ENCODE peak calls at places on chromosomes 11 and 22, in four cellular contexts. G is trophoblast cell; J is pancreas; M is activated T-cell treated with anti-CD3 and anti-CD28 coated beads, Interleukin-2, amount 50 U/mL, for 48 hours. R is an unnamed sample.

GRCh38 chr22:43520632-43521039 is 108.8 kb downstream of the MPPED1 start:
- DNase-seq in M (no peak), G (no peak), J (no peak), R (no peak)

GRCh38 chr11:122668562-122669090 is 13.1 kb downstream of the UBASH3B start:
- DNase-seq in G (no peak), M (peak; percentile 35), J (no peak), R (no peak)

GRCh38 chr11:64007629-64008282 is 21.5 kb downstream of the OTUB1 start:
- DNase-seq in J (peak; percentile 88), G (peak; percentile 80), M (no peak), R (peak; percentile 81)

GRCh38 chr11:74011360-74012071 is 2.6 kb upstream of the UCP3 start:
- DNase-seq in J (no peak), G (no peak), M (peak; percentile 75), R (no peak)

GRCh38 chr11:128346808-128347207 is 240.6 kb downstream of the ETS1 start:
- DNase-seq in M (no peak), J (no peak), G (no peak), R (peak; percentile 40)

GRCh38 chr11:45455536-45455935 is 169.4 kb upstream of the SYT13 start:
- DNase-seq in G (no peak), M (no peak), J (no peak), R (no peak)

GRCh38 chr11:73167555-73167954 is 25.4 kb upstream of the FCHSD2 start:
- DNase-seq in M (no peak), G (no peak), J (no peak), R (no peak)

GRCh38 chr22:31177420-31178162 is 17.6 kb downstream of the RNF185 start:
- DNase-seq in G (peak; percentile 97), J (no peak), M (no peak), R (no peak)

GRCh38 chr11:134046681-134047449 is 22.0 kb upstream of the JAM3 start:
- DNase-seq in G (no peak), J (no peak), M (no peak), R (no peak)

GRCh38 chr22:19718255-19719054 is 4.2 kb downstream of the SEPTIN5 start:
- DNase-seq in G (no peak), J (no peak), M (no peak), R (no peak)

GRCh38 chr11:73862971-73863370 is 13.7 kb downstream of the COA4 start:
- DNase-seq in G (no peak), J (no peak), M (no peak), R (no peak)

GRCh38 chr11:119993732-119994131 is 144.2 kb downstream of the TRIM29 start:
- DNase-seq in G (no peak), M (no peak), J (peak; percentile 74), R (no peak)

GRCh38 chr11:12441081-12441801 is 63.9 kb downstream of the PARVA start:
- DNase-seq in G (peak; percentile 60), J (no peak), M (no peak), R (no peak)

GRCh38 chr22:50710221-50710620 is 27.8 kb upstream of the ACR start:
- DNase-seq in J (no peak), G (no peak), M (no peak), R (no peak)

GRCh38 chr22:30564766-30565118 is 9.7 kb downstream of the GAL3ST1 start:
- DNase-seq in J (no peak), G (no peak), M (no peak), R (no peak)

GRCh38 chr22:33481550-33481949 is 423.4 kb upstream of the SYN3 start:
- DNase-seq in J (no peak), M (no peak), G (no peak), R (no peak)

GRCh38 chr22:45817705-45818104 is 146.1 kb downstream of the ATXN10 start:
- DNase-seq in J (no peak), G (no peak), M (no peak), R (no peak)

GRCh38 chr11:13721760-13722159 is 53.3 kb downstream of the FAR1 start:
- DNase-seq in M (no peak), J (no peak), G (peak; percentile 13), R (peak; percentile 5)

GRCh38 chr11:100709233-100709999 is 22.3 kb downstream of the ARHGAP42 start:
- DNase-seq in M (no peak), J (no peak), G (no peak), R (peak; percentile 86)

GRCh38 chr11:27248430-27249207 is 114.4 kb downstream of the CCDC34 start:
- DNase-seq in J (no peak), M (no peak), G (no peak), R (no peak)

GRCh38 chr11:63444181-63444580 is 46.8 kb downstream of the PLAAT5 start:
- DNase-seq in G (no peak), J (no peak), M (no peak), R (no peak)

GRCh38 chr11:71406681-71407080 is 41.5 kb downstream of the DHCR7 start:
- DNase-seq in M (no peak), J (no peak), G (no peak), R (no peak)

GRCh38 chr11:70226967-70227366 is 23.9 kb downstream of the FADD start:
- DNase-seq in G (peak; percentile 47), M (no peak), J (no peak), R (no peak)

GRCh38 chr11:128575956-128576340 is 11.4 kb downstream of the ETS1 start:
- DNase-seq in M (no peak), G (peak; percentile 25), J (peak; percentile 39), R (no peak)

GRCh38 chr11:110184974-110185597 is 91.9 kb downstream of the ZC3H12C start:
- DNase-seq in G (no peak), J (peak; percentile 74), M (no peak), R (no peak)

GRCh38 chr11:15920856-15921629 is 435.3 kb downstream of the SOX6 start:
- DNase-seq in M (no peak), G (peak; percentile 85), J (no peak), R (no peak)

GRCh38 chr11:60078742-60079141 is 9.7 kb upstream of the MS4A2 start:
- DNase-seq in M (no peak), J (no peak), G (no peak), R (no peak)

GRCh38 chr22:33563568-33563967 is 356.7 kb downstream of the LARGE1 start:
- DNase-seq in M (no peak), G (no peak), J (no peak), R (no peak)

GRCh38 chr11:88704505-88704904 is 361.3 kb downstream of the GRM5 start:
- DNase-seq in G (no peak), M (no peak), J (no peak), R (no peak)

GRCh38 chr11:110305169-110306018 is 9.0 kb upstream of the RDX start:
- DNase-seq in J (no peak), G (no peak), M (no peak), R (no peak)

GRCh38 chr11:60948251-60948650 is 3.7 kb downstream of the SLC15A3 start:
- DNase-seq in G (no peak), M (no peak), J (no peak), R (peak; percentile 58)

GRCh38 chr11:35304393-35304790 is 115.0 kb downstream of the SLC1A2 start:
- DNase-seq in M (no peak), G (peak; percentile 49), J (no peak), R (no peak)

GRCh38 chr22:44359496-44360110 is 46.9 kb upstream of the SHISAL1 start:
- DNase-seq in G (no peak), M (no peak), J (no peak), R (no peak)

GRCh38 chr22:31155425-31155824 is 4.6 kb upstream of the RNF185 start:
- DNase-seq in M (no peak), G (peak; percentile 37), J (no peak), R (no peak)

GRCh38 chr11:15565846-15566245 is 451.1 kb downstream of the INSC start:
- DNase-seq in G (no peak), J (no peak), M (no peak), R (no peak)

GRCh38 chr11:116424615-116425261 is 348.0 kb downstream of the BUD13 start:
- DNase-seq in J (no peak), G (no peak), M (no peak), R (no peak)